ENCODE peak calls at places on chromosomes 4 and X, in six cellular contexts. C is sigmoid colon, A is transverse colon, Q is HCT116, K is SK-N-SH, X is K562. D is an unnamed sample.

GRCh38 chr4:115361781-115362180 is 248.4 kb upstream of the NDST4 start:
- DNase-seq in X (no peak), A (no peak), C (no peak), Q (no peak), K (no peak), D (no peak)

GRCh38 chrX:10633722-10634121 is 13.3 kb upstream of the MID1 start:
- DNase-seq in X (no peak), K (no peak), Q (peak), C (peak), A (no peak), D (no peak)

GRCh38 chrX:45711231-45711630 is 510.6 kb upstream of the DIPK2B start:
- DNase-seq in X (no peak), Q (no peak), A (no peak), C (no peak), K (no peak), D (no peak)

GRCh38 chr4:185359767-185360446 is 35.8 kb downstream of the LRP2BP start:
- DNase-seq in A (no peak), Q (no peak), C (no peak), K (peak), X (peak), D (no peak)

GRCh38 chr4:183920512-183920911 is 15.4 kb downstream of the STOX2 start:
- DNase-seq in X (no peak), Q (no peak), A (no peak), K (no peak), C (no peak), D (no peak)

GRCh38 chr4:118326585-118326984 is 26.2 kb downstream of the PRSS12 start:
- DNase-seq in Q (no peak), K (no peak), X (no peak), C (no peak), A (no peak), D (no peak)

GRCh38 chr4:83230928-83231327 is 53.7 kb downstream of the COQ2 start:
- DNase-seq in C (no peak), Q (no peak), K (no peak), A (no peak), X (no peak), D (no peak)

GRCh38 chrX:101347859-101348451 is 587 bp downstream of the TIMM8A start:
- DNase-seq in C (no peak), X (peak), A (no peak), Q (no peak), K (peak), D (no peak)

GRCh38 chr4:32189130-32189529 is 1469.0 kb downstream of the PCDH7 start:
- DNase-seq in C (no peak), Q (no peak), K (no peak), A (no peak), X (no peak), D (no peak)

GRCh38 chrX:103248553-103248952 is 6.4 kb downstream of the TCEAL8 start:
- DNase-seq in A (no peak), Q (peak), C (no peak), K (peak), X (peak), D (no peak)

GRCh38 chrX:45422216-45422925 is 221.7 kb upstream of the DIPK2B start:
- DNase-seq in Q (no peak), K (no peak), A (no peak), C (no peak), X (no peak), D (no peak)

GRCh38 chr4:119785963-119786362 is 157.4 kb upstream of the PDE5A start:
- DNase-seq in C (no peak), Q (peak), A (peak), X (no peak), K (no peak), D (no peak)

GRCh38 chrX:131072871-131073571 is 14.9 kb downstream of the ARHGAP36 start:
- DNase-seq in A (no peak), Q (no peak), C (no peak), X (no peak), K (no peak), D (no peak)

GRCh38 chrX:2497961-2498780 is 2.6 kb downstream of the DHRSX start:
- DNase-seq in C (no peak), K (no peak), Q (no peak), X (no peak), A (peak), D (no peak)
- TF ChIP-seq POLR2AphosphoS5 in C (no peak), K (no peak), Q (no peak), X (no peak), A (no peak), D (no peak)

GRCh38 chrX:13763489-13763888 is 28.9 kb downstream of the OFD1 start:
- DNase-seq in A (no peak), K (no peak), Q (no peak), X (no peak), C (no peak), D (peak)
- TF ChIP-seq POLR2AphosphoS5 in A (no peak), K (no peak), Q (no peak), X (no peak), C (no peak), D (no peak)

GRCh38 chrX:107827137-107827831 is 1.6 kb downstream of the MID2 start:
- DNase-seq in Q (no peak), K (no peak), A (no peak), X (no peak), C (no peak), D (no peak)
- TF ChIP-seq POLR2AphosphoS5 in Q (no peak), K (no peak), A (no peak), X (no peak), C (no peak), D (no peak)

GRCh38 chr4:55021214-55021613 is 104.2 kb downstream of the KDR start:
- DNase-seq in C (no peak), K (no peak), X (no peak), A (no peak), Q (no peak), D (no peak)
- TF ChIP-seq POLR2AphosphoS5 in C (no peak), K (no peak), X (no peak), A (no peak), Q (no peak), D (no peak)